ENCODE peak calls at places on chromosome 3, in eight cellular contexts. N is DND-41, T is hepatocyte, M is left ventricle myocardium inferior, X is HCT116, P is vagina, B is prostate gland, A is sigmoid colon. S is an unnamed sample. For H3K9me3, the result is how much of the 10 kb centered on the place peaks cover.

GRCh38 chr3:195263925-195264575 is 6.9 kb downstream of the XXYLT1 start:
- DNase-seq in B (no peak), M (no peak), A (no peak), P (no peak), T (no peak), X (no peak), N (no peak), S (no peak)

GRCh38 chr3:60363817-60364216 is 887.4 kb downstream of the FHIT start:
- DNase-seq in B (no peak), N (no peak), A (no peak), M (no peak), X (no peak), P (no peak), T (no peak), S (no peak)

GRCh38 chr3:61774279-61774890 is 213.0 kb downstream of the PTPRG start:
- DNase-seq in M (no peak), B (no peak), T (no peak), N (no peak), X (no peak), P (no peak), A (no peak), S (no peak)

GRCh38 chr3:114207768-114208167 is 28.9 kb upstream of the DRD3 start:
- DNase-seq in X (no peak), A (no peak), M (no peak), T (no peak), B (no peak), P (no peak), N (no peak), S (no peak)

GRCh38 chr3:124621498-124621897 is 108.8 kb upstream of the UMPS start:
- DNase-seq in T (no peak), X (no peak), N (no peak), P (no peak), M (no peak), B (no peak), A (no peak), S (no peak)

GRCh38 chr3:64074091-64074490 is 50.8 kb upstream of the PSMD6 start:
- DNase-seq in N (no peak), P (no peak), A (no peak), B (no peak), M (no peak), X (no peak), T (peak), S (no peak)

GRCh38 chr3:125644036-125645025 is 49.0 kb upstream of the OSBPL11 start:
- DNase-seq in B (no peak), A (peak), T (peak), P (no peak), M (peak), X (no peak), N (no peak), S (no peak)

GRCh38 chr3:30720586-30721313 is 114.3 kb downstream of the TGFBR2 start:
- DNase-seq in T (peak), A (no peak), N (no peak), M (no peak), X (peak), P (no peak), B (no peak), S (no peak)

GRCh38 chr3:29758108-29759020 is 477.5 kb downstream of the RBMS3 start:
- DNase-seq in M (no peak), T (no peak), B (peak), A (no peak), P (no peak), N (no peak), X (no peak), S (no peak)

GRCh38 chr3:13705702-13706280 is 156.9 kb downstream of the FBLN2 start:
- DNase-seq in X (no peak), B (no peak), P (peak), N (no peak), M (peak), A (peak), T (no peak), S (peak)
- H3K9me3 ChIP-seq in X (under half), B (under half), P (under half), N (under half), M (under half), A (under half), T (under half), S (under half)

GRCh38 chr3:112111785-112112402 is 21.2 kb downstream of the GCSAM start:
- DNase-seq in B (peak), X (peak), N (peak), T (peak), A (no peak), M (no peak), P (no peak), S (no peak)
- TF ChIP-seq CTCF in B (no peak), X (peak), N (peak), T (peak), A (peak), M (peak), P (peak), S (peak)

GRCh38 chr3:105108823-105109222 is 257.9 kb upstream of the ALCAM start:
- DNase-seq in A (no peak), N (no peak), T (no peak), X (no peak), P (no peak), M (no peak), B (no peak), S (no peak)
- H3K9me3 ChIP-seq in A (under half), N (under half), T (under half), X (under half), P (under half), M (under half), B (under half), S (under half)

GRCh38 chr3:52053307-52054304 is 2.8 kb downstream of the DUSP7 start:
- DNase-seq in X (no peak), N (no peak), P (no peak), A (no peak), M (no peak), T (no peak), B (peak), S (peak)

GRCh38 chr3:52050571-52050970 is 5.8 kb downstream of the DUSP7 start:
- DNase-seq in M (no peak), N (no peak), P (no peak), X (no peak), B (no peak), T (no peak), A (no peak), S (no peak)

GRCh38 chr3:52051444-52051843 is 4.9 kb downstream of the DUSP7 start:
- DNase-seq in N (no peak), M (no peak), X (no peak), P (no peak), T (no peak), B (no peak), A (no peak), S (no peak)

GRCh38 chr3:52054689-52055511 is 1.5 kb downstream of the DUSP7 start:
- DNase-seq in T (no peak), N (peak), M (no peak), A (no peak), B (no peak), P (no peak), X (no peak), S (no peak)

GRCh38 chr3:52052831-52053306 is 3.5 kb downstream of the DUSP7 start:
- DNase-seq in A (peak), N (no peak), X (no peak), B (peak), T (peak), P (no peak), M (peak), S (peak)
- TF ChIP-seq CTCF in A (no peak), N (no peak), X (peak), B (no peak), T (no peak), P (peak), M (peak), S (no peak)

DNA sequence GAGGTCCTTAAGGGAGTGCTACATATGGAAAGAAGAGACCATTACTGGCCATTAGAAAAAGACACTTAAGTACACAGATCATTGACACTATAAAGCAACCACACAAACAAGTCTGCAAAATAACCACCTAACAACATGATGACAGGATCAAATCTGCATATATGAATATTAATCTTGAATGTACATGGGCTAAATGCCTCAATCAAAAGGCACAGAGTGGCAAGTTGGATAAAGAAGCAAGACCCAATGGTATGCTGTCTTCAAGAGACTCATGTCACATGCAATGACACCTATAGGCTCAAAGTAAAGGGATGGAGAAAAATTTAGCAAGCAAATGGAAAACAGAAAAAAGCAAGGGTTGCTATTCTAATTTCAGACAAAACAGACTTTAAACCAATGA is 28.4 kb upstream of the CCNL1 start:
- DNase-seq in T (no peak), P (no peak), N (no peak), A (no peak), X (no peak), M (no peak), B (no peak), S (no peak)
- H3K9me3 ChIP-seq in T (under half), P (under half), N (under half), A (under half), X (under half), M (half or more), B (under half), S (under half)

GRCh38 chr3:71591106-71591505 is 7.6 kb upstream of the FOXP1 start:
- DNase-seq in B (no peak), X (no peak), A (no peak), T (no peak), P (no peak), M (no peak), N (no peak), S (no peak)
- TF ChIP-seq CTCF in B (no peak), X (no peak), A (no peak), T (no peak), P (no peak), M (no peak), N (no peak), S (no peak)

GRCh38 chr3:110946810-110947209 is 124.8 kb upstream of the NECTIN3 start:
- DNase-seq in P (no peak), N (no peak), A (no peak), T (no peak), B (no peak), M (no peak), X (no peak), S (no peak)
- H3K9me3 ChIP-seq in P (under half), N (half or more), A (under half), T (under half), B (under half), M (half or more), X (under half), S (under half)

S was measured in RWPE2.